ENCODE peak calls at places on chromosome 5, in nine cellular contexts. S is fibroblast of the aortic adventitia; F is effector memory CD4-positive, alpha-beta T cell; R is BJ; Z is astrocyte of the spinal cord; M is gastrocnemius medialis; L is choroid plexus epithelial cell; O is IMR-90; A is CD8-positive, alpha-beta T cell. Q is an unnamed sample.

GRCh38 chr5:135034186-135034962 is at the start of gene PITX1:
- DNase-seq in S (peak; percentile 37), F (no peak), R (no peak), Z (no peak), M (no peak), L (no peak), O (peak; percentile 69), A (no peak), Q (no peak)

GRCh38 chr5:115439042-115439441 is 105.5 kb downstream of the FEM1C start:
- DNase-seq in S (no peak), F (no peak), R (peak; percentile 92), Z (no peak), M (no peak), L (no peak), O (no peak), A (no peak), Q (no peak)

GRCh38 chr5:149775785-149776184 is 45.7 kb downstream of the PPARGC1B start:
- DNase-seq in S (no peak), F (no peak), R (no peak), Z (no peak), M (no peak), L (peak; percentile 28), O (no peak), A (no peak), Q (no peak)

GRCh38 chr5:98428806-98429205 is 344.7 kb upstream of the RGMB start:
- DNase-seq in S (peak; percentile 57), F (no peak), R (peak; percentile 50), Z (peak; percentile 96), M (no peak), L (peak; percentile 99), O (peak; percentile 54), A (no peak), Q (peak; percentile 8)

GRCh38 chr5:171579849-171580505 is 160.5 kb downstream of the FGF18 start:
- DNase-seq in S (peak; percentile 57), F (no peak), R (no peak), Z (no peak), M (no peak), L (no peak), O (no peak), A (no peak), Q (no peak)

GRCh38 chr5:22488427-22488826 is 364.7 kb downstream of the CDH12 start:
- DNase-seq in S (no peak), F (no peak), R (no peak), Z (no peak), M (no peak), L (no peak), O (no peak), A (no peak), Q (no peak)

GRCh38 chr5:119820608-119821007 is 191.2 kb downstream of the FAM170A start:
- DNase-seq in S (no peak), F (no peak), R (no peak), Z (no peak), M (no peak), L (no peak), O (no peak), A (no peak), Q (no peak)

GRCh38 chr5:150021491-150022162 is 21.1 kb downstream of the HMGXB3 start:
- DNase-seq in S (no peak), F (no peak), R (no peak), Z (peak; percentile 89), M (peak; percentile 66), L (no peak), O (peak; percentile 19), A (no peak), Q (no peak)

GRCh38 chr5:138352722-138353549 is 451 bp downstream of the KDM3B start:
- DNase-seq in S (no peak), F (peak; percentile 66), R (no peak), Z (peak; percentile 56), M (peak; percentile 51), L (peak; percentile 57), O (peak; percentile 47), A (peak; percentile 77), Q (no peak)

GRCh38 chr5:154341620-154342019 is 104.2 kb upstream of the SAP30L start:
- DNase-seq in S (no peak), F (no peak), R (no peak), Z (no peak), M (no peak), L (no peak), O (no peak), A (no peak), Q (no peak)

GRCh38 chr5:159702301-159702700 is 214.0 kb upstream of the ADRA1B start:
- DNase-seq in S (no peak), F (no peak), R (no peak), Z (no peak), M (no peak), L (no peak), O (no peak), A (no peak), Q (no peak)

GRCh38 chr5:91031396-91031741 is 351.7 kb downstream of the ARRDC3 start:
- DNase-seq in S (no peak), F (no peak), R (no peak), Z (no peak), M (no peak), L (no peak), O (no peak), A (no peak), Q (no peak)

GRCh38 chr5:31273161-31273560 is 79.7 kb downstream of the CDH6 start:
- DNase-seq in S (peak; percentile 54), F (no peak), R (no peak), Z (no peak), M (no peak), L (no peak), O (peak; percentile 10), A (no peak), Q (no peak)
- H3K4me3 ChIP-seq in S (no peak overlapping the region), F (no peak overlapping the region), R (no peak overlapping the region), Z (no peak overlapping the region), M (no peak overlapping the region), L (no peak overlapping the region), O (no peak overlapping the region), A (no peak overlapping the region), Q (no peak overlapping the region)

DNA sequence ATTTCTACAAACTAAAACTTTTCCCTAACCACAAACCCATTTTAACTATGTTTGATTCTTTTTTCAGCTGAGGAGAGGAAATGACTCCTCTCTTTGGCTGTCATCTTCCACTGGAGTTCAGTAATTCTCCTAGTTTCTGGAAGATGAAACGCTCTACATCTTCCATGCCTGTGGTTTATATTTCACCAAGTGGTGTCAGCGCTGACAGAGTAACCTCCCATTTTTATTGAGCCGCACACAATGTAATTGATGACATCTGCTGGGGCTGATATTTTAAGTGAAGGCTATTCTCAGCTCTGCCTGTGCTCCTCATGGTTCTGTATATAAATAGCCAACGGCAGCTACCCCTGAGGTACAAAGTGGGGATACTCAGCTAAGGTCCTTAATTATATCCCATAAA is 234.6 kb downstream of the SPOCK1 start:
- DNase-seq in S (peak; percentile 82), F (no peak), R (peak; percentile 88), Z (peak; percentile 67), M (no peak), L (no peak), O (peak; percentile 57), A (no peak), Q (no peak)
- H3K4me3 ChIP-seq in S (no peak overlapping the region), F (no peak overlapping the region), R (no peak overlapping the region), Z (no peak overlapping the region), M (no peak overlapping the region), L (no peak overlapping the region), O (no peak overlapping the region), A (no peak overlapping the region), Q (no peak overlapping the region)

DNA sequence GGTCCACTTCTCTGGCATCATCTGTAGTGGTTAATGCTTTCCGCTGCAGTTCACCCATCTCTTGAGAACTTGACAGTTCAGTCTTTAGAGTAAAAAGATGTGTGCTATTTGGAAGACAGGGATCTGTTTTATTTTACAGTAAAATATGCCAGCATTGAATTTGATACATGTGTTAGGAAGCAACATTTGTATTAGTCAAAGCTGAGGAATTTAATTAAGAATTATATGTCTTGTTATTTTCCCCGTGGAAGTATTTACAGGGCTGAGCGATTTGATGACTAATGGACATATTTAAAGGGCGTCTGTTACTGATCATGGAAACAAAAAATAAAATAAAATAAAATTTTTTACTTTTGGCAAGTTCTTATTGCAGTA is 101.3 kb downstream of the PAM start:
- DNase-seq in S (peak; percentile 81), F (no peak), R (peak; percentile 82), Z (peak; percentile 41), M (no peak), L (peak; percentile 55), O (peak; percentile 69), A (no peak), Q (no peak)
- H3K4me3 ChIP-seq in S (no peak overlapping the region), F (no peak overlapping the region), R (no peak overlapping the region), Z (no peak overlapping the region), M (no peak overlapping the region), L (no peak overlapping the region), O (no peak overlapping the region), A (no peak overlapping the region), Q (no peak overlapping the region)

GRCh38 chr5:80408976-80409926 is 1.4 kb downstream of the ZFYVE16 start:
- DNase-seq in S (peak; percentile 16), F (no peak), R (no peak), Z (peak; percentile 34), M (no peak), L (peak; percentile 39), O (peak; percentile 19), A (no peak), Q (no peak)
- H3K4me3 ChIP-seq in S (peak overlapping the region; percentile 83), F (no peak overlapping the region), R (peak overlapping the region; percentile 95), Z (peak overlapping the region; percentile 89), M (peak overlapping the region; percentile 96), L (peak overlapping the region; percentile 89), O (peak overlapping the region; percentile 75), A (no peak overlapping the region), Q (peak overlapping the region; percentile 81)